ENCODE peak calls at places on chromosomes 2 and 18, in five cellular contexts. I, X, E, V and P are unnamed samples. For H3K4me1, the result is how much of the 10 kb centered on the place peaks cover.

GRCh38 chr2:111156529-111156928 is 35.8 kb downstream of the BCL2L11 start:
- DNase-seq in X (no peak), I (no peak), V (no peak), E (no peak), P (no peak)

GRCh38 chr18:9973461-9973860 is 59.6 kb downstream of the VAPA start:
- DNase-seq in X (no peak), V (no peak), I (no peak), E (no peak), P (no peak)

GRCh38 chr2:152407204-152407721 is 72.3 kb downstream of the FMNL2 start:
- DNase-seq in X (peak), E (peak), I (no peak), V (peak), P (peak)

GRCh38 chr18:54684786-54685185 is 93.7 kb downstream of the DYNAP start:
- DNase-seq in X (no peak), E (no peak), I (no peak), V (no peak), P (no peak)

GRCh38 chr2:37641582-37642111 is 29.8 kb downstream of the CDC42EP3 start:
- DNase-seq in E (no peak), V (no peak), I (no peak), X (no peak), P (no peak)

GRCh38 chr2:199471443-199472057 is 13.8 kb upstream of the SATB2 start:
- DNase-seq in E (no peak), X (no peak), I (no peak), V (peak), P (peak)

GRCh38 chr18:23133860-23134779 is 1.2 kb upstream of the CABLES1 start:
- DNase-seq in X (no peak), V (no peak), I (no peak), E (no peak), P (peak)

GRCh38 chr2:57126410-57126809 is 920.2 kb upstream of the VRK2 start:
- DNase-seq in V (no peak), X (no peak), I (no peak), E (no peak), P (no peak)

GRCh38 chr2:11582526-11583202 is 48.8 kb downstream of the GREB1 start:
- DNase-seq in I (no peak), E (peak), V (peak), X (peak), P (peak)

GRCh38 chr2:229901819-229902218 is 20.0 kb downstream of the TRIP12 start:
- DNase-seq in I (no peak), E (no peak), V (no peak), X (no peak), P (no peak)

GRCh38 chr18:76874643-76875389 is 52.5 kb downstream of the ZNF236 start:
- DNase-seq in E (no peak), X (no peak), V (no peak), I (no peak), P (no peak)

GRCh38 chr2:232321156-232321816 is 57.3 kb upstream of the ALPP start:
- DNase-seq in V (no peak), I (no peak), X (no peak), E (no peak), P (peak)

GRCh38 chr2:199896617-199897016 is 14.5 kb upstream of the C2orf69 start:
- DNase-seq in I (no peak), E (no peak), V (no peak), X (no peak), P (no peak)

GRCh38 chr2:43220229-43220981 is 6.0 kb downstream of the ZFP36L2 start:
- DNase-seq in E (no peak), I (no peak), V (peak), X (no peak), P (no peak)

GRCh38 chr18:27120246-27120645 is 64.9 kb downstream of the CHST9 start:
- DNase-seq in I (no peak), E (no peak), X (no peak), V (no peak), P (no peak)

GRCh38 chr2:216882876-216883275 is 23.0 kb upstream of the TNP1 start:
- DNase-seq in E (no peak), V (no peak), I (no peak), X (no peak), P (no peak)

GRCh38 chr2:230772189-230772588 is 59.5 kb downstream of the CAB39 start:
- DNase-seq in V (no peak), I (no peak), E (no peak), X (no peak), P (no peak)

GRCh38 chr2:166775176-166775575 is 113.1 kb upstream of the XIRP2 start:
- DNase-seq in V (no peak), I (no peak), E (no peak), X (no peak), P (no peak)
- H3K4me1 ChIP-seq in V (under half), I (under half), E (under half), X (under half), P (under half)

DNA sequence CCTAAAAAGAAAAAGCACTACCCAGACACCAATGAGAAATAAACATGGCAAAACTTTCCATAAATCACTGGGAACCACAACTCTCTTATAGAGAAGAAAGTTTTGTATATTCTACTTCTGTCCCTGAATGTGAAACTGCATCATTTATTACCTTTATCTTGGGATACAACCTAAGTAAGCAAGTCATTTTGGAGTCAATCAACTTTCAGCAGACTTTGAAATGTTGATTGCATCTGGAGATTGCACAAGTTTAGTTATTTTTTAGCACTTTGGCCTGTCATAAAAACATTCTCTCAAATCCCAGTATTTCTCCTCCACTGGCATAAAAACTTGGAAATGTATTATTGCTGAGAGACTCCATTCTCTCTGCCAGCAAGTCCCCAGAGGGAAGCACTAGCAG is 171.8 kb downstream of the INO80D start:
- DNase-seq in V (no peak), X (no peak), I (no peak), E (no peak), P (peak)
- H3K4me3 ChIP-seq in V (no peak), X (no peak), I (no peak), E (no peak), P (no peak)

DNA sequence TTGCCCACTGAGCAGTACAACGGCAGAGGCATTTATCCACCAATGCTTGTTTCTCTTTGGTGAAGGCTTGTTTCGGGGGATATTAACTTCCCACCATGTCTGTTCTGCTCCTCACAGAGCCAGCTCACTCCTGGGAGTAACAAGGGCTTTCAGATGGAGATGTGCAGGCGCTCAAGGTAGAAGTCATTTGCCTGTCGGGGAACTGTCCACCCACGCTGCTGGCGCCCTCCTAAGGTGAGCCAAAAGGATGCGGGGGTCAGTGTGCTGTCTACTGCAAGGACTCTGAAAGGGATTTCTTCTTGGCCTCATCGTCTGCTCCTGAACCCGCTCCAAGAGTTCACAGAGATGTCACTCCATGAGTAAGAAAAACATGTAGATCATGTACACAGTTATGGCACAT is 57.0 kb upstream of the CYRIA start:
- DNase-seq in X (no peak), I (no peak), V (no peak), E (no peak), P (no peak)
- TF ChIP-seq CTCF in X (no peak), I (no peak), V (no peak), E (no peak), P (no peak)

DNA sequence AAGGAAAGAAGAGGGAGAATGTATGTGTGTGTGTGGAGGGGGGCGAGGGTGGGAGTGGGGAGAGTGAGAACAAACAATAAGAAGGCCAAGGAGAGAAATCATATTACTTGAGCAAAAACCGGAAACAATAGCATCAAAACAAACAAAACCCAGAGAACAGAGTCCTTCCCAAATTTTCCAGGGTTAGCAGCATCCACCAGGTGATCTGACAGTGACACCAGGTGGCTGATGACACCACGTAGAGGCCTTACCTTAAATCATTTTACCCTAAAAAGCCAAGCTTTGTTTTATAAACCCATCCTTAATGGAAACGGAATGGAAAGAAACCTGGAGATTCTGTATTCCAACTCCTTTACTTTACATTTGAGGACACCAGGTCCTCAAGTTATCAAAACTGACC is 42.9 kb downstream of the CDCA7 start:
- DNase-seq in E (no peak), X (no peak), V (no peak), I (no peak), P (no peak)
- H3K4me1 ChIP-seq in E (under half), X (under half), V (under half), I (under half), P (under half)

DNA sequence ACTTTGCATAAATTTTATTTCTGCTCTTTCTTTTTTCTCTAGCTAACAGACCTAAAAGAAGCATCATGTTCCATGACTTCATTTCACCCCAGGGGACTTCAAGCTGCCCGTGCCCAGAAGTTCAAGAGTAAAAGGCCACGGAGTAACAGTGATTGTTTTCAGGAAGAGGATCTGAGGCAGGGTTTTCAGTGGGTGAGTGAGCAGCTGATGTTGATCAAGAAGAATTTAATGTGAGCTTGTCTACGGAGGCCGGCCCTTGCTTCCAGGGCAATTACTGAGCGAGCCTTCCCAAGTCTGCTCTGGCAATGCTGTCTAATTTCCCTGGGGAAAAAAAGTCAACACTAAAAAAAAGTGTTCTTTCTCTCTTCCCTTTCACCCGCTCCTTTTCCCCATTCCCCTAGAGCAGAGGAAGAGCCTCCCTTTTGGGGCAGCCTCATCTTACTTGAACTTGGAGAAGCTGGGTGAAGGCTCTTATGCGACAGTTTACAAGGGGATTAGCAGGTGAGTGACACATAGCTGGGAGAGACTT is 1.2 kb downstream of the CDK15 start:
- DNase-seq in X (peak), V (peak), I (peak), E (peak), P (no peak)
- H3K4me3 ChIP-seq in X (no peak), V (no peak), I (peak), E (no peak), P (no peak)

GRCh38 chr2:113829836-113830235 is 60.1 kb upstream of the ACTR3 start:
- DNase-seq in X (no peak), V (no peak), I (no peak), E (no peak), P (no peak)

GRCh38 chr2:113829270-113829669 is 60.6 kb upstream of the ACTR3 start:
- DNase-seq in V (no peak), E (no peak), I (no peak), X (no peak), P (no peak)

GRCh38 chr2:113826346-113827285 is 63.3 kb upstream of the ACTR3 start:
- DNase-seq in I (no peak), V (no peak), X (no peak), E (no peak), P (no peak)

GRCh38 chr2:113827426-113827825 is 62.5 kb upstream of the ACTR3 start:
- DNase-seq in V (no peak), E (no peak), X (no peak), I (no peak), P (no peak)

DNA sequence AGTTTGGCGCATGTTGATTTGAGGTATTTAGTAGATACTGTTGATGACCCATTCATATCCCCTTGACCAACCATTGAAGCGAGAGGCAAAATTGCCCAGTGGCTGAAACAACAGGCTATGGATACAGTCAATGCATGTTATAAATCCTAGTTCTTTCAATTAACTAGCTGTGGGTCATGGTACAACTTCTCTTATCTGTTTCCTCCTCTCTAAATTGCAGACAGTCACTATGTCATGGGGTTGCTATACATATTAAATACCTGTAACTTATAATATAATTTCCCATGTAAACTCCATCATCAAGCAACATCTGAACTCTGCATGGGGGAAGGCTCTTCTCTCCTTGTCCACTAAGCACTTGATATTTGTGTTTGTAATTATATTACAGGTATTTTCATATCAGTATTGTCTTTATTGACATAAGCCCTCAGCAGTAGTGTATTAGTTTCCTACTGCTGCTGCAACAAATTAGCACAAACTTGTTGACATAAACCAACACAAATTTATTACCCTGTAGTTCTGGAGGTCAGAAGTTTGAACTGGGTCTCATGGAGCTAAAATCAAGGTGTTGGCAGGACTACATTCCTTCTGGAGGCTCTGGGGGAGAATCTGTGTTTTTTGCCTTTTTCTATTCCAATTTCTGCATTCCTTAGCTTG is 61.7 kb upstream of the ACTR3 start:
- DNase-seq in E (no peak), X (no peak), I (no peak), V (no peak), P (no peak)
- TF ChIP-seq CTCF in E (no peak), X (no peak), I (no peak), V (no peak), P (no peak)

GRCh38 chr18:25329783-25330182 is 22.2 kb downstream of the ZNF521 start:
- DNase-seq in I (no peak), V (no peak), E (no peak), X (no peak), P (no peak)
- H3K4me1 ChIP-seq in I (under half), V (under half), E (under half), X (under half), P (under half)

GRCh38 chr2:237581326-237581725 is 9.2 kb downstream of the RAB17 start:
- DNase-seq in E (no peak), X (no peak), V (no peak), I (no peak), P (no peak)

GRCh38 chr2:237581751-237582746 is 8.5 kb downstream of the RAB17 start:
- DNase-seq in X (peak), V (peak), I (peak), E (peak), P (no peak)

GRCh38 chr2:237588044-237588696 is 2.4 kb downstream of the RAB17 start:
- DNase-seq in X (no peak), E (peak), V (no peak), I (no peak), P (no peak)

GRCh38 chr2:237583385-237584295 is 6.9 kb downstream of the RAB17 start:
- DNase-seq in V (no peak), E (no peak), I (no peak), X (no peak), P (no peak)

DNA sequence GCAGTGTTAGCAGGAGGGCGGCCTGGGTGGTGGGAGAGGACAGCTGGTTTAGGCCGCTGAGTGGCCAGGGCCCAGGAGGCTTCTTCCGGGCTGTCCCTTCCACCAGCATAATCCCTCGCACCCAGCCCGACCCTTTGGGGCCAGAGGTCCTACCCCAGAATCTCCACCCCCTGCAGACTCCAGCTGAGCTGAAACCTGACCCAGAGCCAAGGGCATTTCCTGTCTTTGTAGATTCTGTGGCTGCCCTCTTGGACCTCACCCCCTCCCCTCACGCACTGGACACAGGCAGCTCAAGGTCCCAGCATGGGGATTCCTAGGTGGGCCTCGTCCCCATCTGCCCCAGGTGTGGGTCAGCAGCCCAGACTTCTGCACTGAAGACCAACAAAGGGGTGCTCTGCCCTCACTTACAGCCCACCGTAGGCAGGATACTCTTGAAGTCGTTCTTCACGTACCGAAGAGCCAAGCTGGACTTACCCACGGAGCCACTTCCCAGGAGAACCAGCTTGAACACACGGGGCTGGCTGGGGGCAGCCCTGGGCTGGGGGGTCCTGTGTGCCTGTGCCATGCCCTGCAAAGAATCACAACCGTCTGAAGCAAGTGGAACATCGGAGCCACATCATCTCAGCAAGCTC is 4.8 kb downstream of the RAB17 start:
- DNase-seq in X (no peak), I (no peak), E (no peak), V (no peak), P (no peak)
- H3K4me3 ChIP-seq in X (no peak), I (no peak), E (no peak), V (no peak), P (no peak)

DNA sequence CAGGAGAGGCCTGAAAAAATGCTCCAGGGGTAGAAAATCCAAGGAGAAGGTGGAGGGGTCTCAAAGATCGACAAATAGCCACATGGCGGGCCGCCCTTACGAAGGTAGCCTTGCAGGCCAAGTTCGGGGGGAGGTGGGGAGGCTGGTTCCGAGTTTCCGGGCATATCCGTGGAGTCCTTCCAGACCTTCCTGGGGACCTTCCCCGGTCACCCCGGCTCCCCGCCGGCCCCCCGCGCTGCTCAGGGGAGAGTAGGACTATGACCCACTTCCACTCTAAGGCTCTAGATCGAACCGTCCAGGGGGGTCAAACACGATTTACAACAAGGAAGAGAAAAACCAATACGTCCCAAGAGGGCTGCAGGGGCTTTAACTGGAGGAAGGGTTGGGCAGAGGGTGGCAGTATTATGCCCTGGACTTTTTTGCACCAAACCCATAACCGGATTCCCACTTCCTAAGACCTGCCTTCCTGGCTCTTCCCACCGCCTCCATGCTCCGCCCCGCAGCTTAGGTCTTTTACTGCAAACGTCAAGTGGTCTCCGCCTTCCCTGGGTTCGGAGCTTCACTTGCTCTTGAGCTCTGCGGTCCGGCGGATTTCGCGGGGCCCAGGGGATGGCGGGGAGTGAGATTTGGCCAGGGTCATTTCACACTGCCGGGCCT is 789 bp upstream of the LYPD6 start:
- DNase-seq in V (peak), I (no peak), X (no peak), E (peak), P (peak)
- TF ChIP-seq CTCF in V (no peak), I (no peak), X (no peak), E (no peak), P (no peak)